ENCODE peak calls at places on chromosomes 12 and 14, in seven cellular contexts. F is heart left ventricle, V is type B pancreatic cell, U is RKO, O is heart right ventricle, B is HS-5, Y is dorsolateral prefrontal cortex. T is an unnamed sample.

GRCh38 chr14:106318700-106319099 is 792.3 kb downstream of the TMEM121 start:
- DNase-seq in F (no peak), V (no peak), U (no peak), O (no peak), B (no peak), Y (no peak), T (no peak)

GRCh38 chr12:48157889-48158370 is 615 bp upstream of the ASB8 start:
- DNase-seq in F (no peak), V (no peak), U (no peak), O (no peak), B (no peak), Y (no peak), T (no peak)

GRCh38 chr14:20986811-20987210 is 3.0 kb upstream of the METTL17 start:
- DNase-seq in F (no peak), V (no peak), U (peak), O (peak), B (peak), Y (no peak), T (no peak)

GRCh38 chr12:12784911-12785814 is at the start of gene APOLD1:
- DNase-seq in F (peak), V (no peak), U (peak), O (peak), B (no peak), Y (no peak), T (no peak)

GRCh38 chr14:74504874-74505617 is 11.5 kb downstream of the ISCA2 start:
- DNase-seq in F (no peak), V (no peak), U (no peak), O (no peak), B (no peak), Y (no peak), T (no peak)

GRCh38 chr12:45794422-45794821 is 64.9 kb downstream of the ARID2 start:
- DNase-seq in F (no peak), V (no peak), U (no peak), O (no peak), B (no peak), Y (no peak), T (no peak)

GRCh38 chr12:67354966-67355365 is 85.8 kb downstream of the CAND1 start:
- DNase-seq in F (no peak), V (no peak), U (peak), O (no peak), B (no peak), Y (no peak), T (no peak)

GRCh38 chr14:82420874-82421273 is 887.2 kb upstream of the SEL1L start:
- DNase-seq in F (no peak), V (no peak), U (no peak), O (peak), B (no peak), Y (no peak), T (no peak)

GRCh38 chr12:89390802-89391673 is 38.7 kb upstream of the DUSP6 start:
- DNase-seq in F (no peak), V (no peak), U (no peak), O (no peak), B (peak), Y (no peak), T (no peak)

GRCh38 chr12:10783252-10783651 is 19.2 kb downstream of the TAS2R7 start:
- DNase-seq in F (no peak), V (no peak), U (no peak), O (no peak), B (no peak), Y (no peak), T (no peak)

GRCh38 chr12:83121886-83122622 is 435.3 kb downstream of the TMTC2 start:
- DNase-seq in F (no peak), V (no peak), U (no peak), O (no peak), B (no peak), Y (peak), T (no peak)

GRCh38 chr12:121535150-121536057 is 45.4 kb downstream of the KDM2B start:
- DNase-seq in F (no peak), V (no peak), U (no peak), O (peak), B (no peak), Y (no peak), T (no peak)

GRCh38 chr14:105505101-105505500 is 14.1 kb downstream of the TEDC1 start:
- DNase-seq in F (no peak), V (no peak), U (no peak), O (no peak), B (no peak), Y (peak), T (no peak)

GRCh38 chr12:109734219-109735000 is 20.8 kb downstream of the FAM222A start:
- DNase-seq in F (peak), V (no peak), U (no peak), O (peak), B (no peak), Y (peak), T (no peak)

GRCh38 chr12:5262450-5262849 is 169.5 kb upstream of the NTF3 start:
- DNase-seq in F (no peak), V (no peak), U (no peak), O (no peak), B (no peak), Y (no peak), T (no peak)

GRCh38 chr12:123713398-123714301 is 1.5 kb downstream of the ATP6V0A2 start:
- DNase-seq in F (no peak), V (no peak), U (peak), O (no peak), B (no peak), Y (no peak), T (no peak)

GRCh38 chr14:35331605-35332516 is 39.7 kb downstream of the PSMA6 start:
- DNase-seq in F (no peak), V (peak), U (peak), O (no peak), B (no peak), Y (no peak), T (no peak)

GRCh38 chr12:121278450-121279375 is 17.8 kb downstream of the CAMKK2 start:
- DNase-seq in F (no peak), V (no peak), U (no peak), O (peak), B (no peak), Y (peak), T (no peak)

GRCh38 chr12:15794196-15794595 is 5.0 kb upstream of the EPS8 start:
- DNase-seq in F (no peak), V (no peak), U (no peak), O (no peak), B (no peak), Y (no peak), T (no peak)

GRCh38 chr12:55797068-55797467 is 20.5 kb downstream of the SARNP start:
- DNase-seq in F (no peak), V (no peak), U (peak), O (peak), B (no peak), Y (no peak), T (no peak)

GRCh38 chr12:92827836-92828431 is 101.2 kb downstream of the EEA1 start:
- DNase-seq in F (no peak), V (no peak), U (peak), O (no peak), B (peak), Y (no peak), T (no peak)

GRCh38 chr12:50022903-50023302 is 2.4 kb downstream of the RACGAP1 start:
- DNase-seq in F (no peak), V (no peak), U (no peak), O (no peak), B (no peak), Y (no peak), T (no peak)

GRCh38 chr12:19783547-19784444 is 344.5 kb downstream of the AEBP2 start:
- DNase-seq in F (peak), V (no peak), U (no peak), O (no peak), B (no peak), Y (no peak), T (no peak)

GRCh38 chr14:75886661-75887348 is 95.0 kb downstream of the TGFB3 start:
- DNase-seq in F (no peak), V (no peak), U (no peak), O (no peak), B (no peak), Y (no peak), T (no peak)

GRCh38 chr14:49497725-49498348 is 88.3 kb downstream of the RPS29 start:
- DNase-seq in F (no peak), V (no peak), U (peak), O (peak), B (peak), Y (no peak), T (no peak)